ENCODE peak calls at places on chromosome 13, in seven cellular contexts. C is T-helper 1 cell, Z is dorsolateral prefrontal cortex, V is pancreas, W is uterus, X is left cardiac atrium, N is SW480. Q is an unnamed sample.
A peak's percentile ranks its signal among the peaks of the same experiment; 100 is the strongest.

GRCh38 chr13:104567114-104567513 is 1500.9 kb upstream of the SLC10A2 start:
- DNase-seq in W (no peak), X (no peak), Z (no peak), C (no peak), N (no peak), V (no peak), Q (no peak)

GRCh38 chr13:113192902-113193301 is 15.6 kb downstream of the PCID2 start:
- DNase-seq in C (no peak), V (no peak), X (no peak), Z (no peak), W (no peak), N (no peak), Q (no peak)

GRCh38 chr13:79149210-79149609 is 256.8 kb downstream of the RBM26 start:
- DNase-seq in V (no peak), N (no peak), C (no peak), W (no peak), Z (no peak), X (no peak), Q (no peak)

GRCh38 chr13:36288794-36289391 is 8.7 kb downstream of the CCDC169 start:
- DNase-seq in Z (no peak), X (no peak), V (no peak), W (no peak), N (no peak), C (no peak), Q (no peak)

GRCh38 chr13:34502621-34503020 is 439.4 kb upstream of the NBEA start:
- DNase-seq in V (no peak), C (no peak), N (no peak), X (no peak), Z (no peak), W (no peak), Q (no peak)

GRCh38 chr13:20125783-20126165 is 35.1 kb downstream of the GJA3 start:
- DNase-seq in V (no peak), Z (no peak), X (no peak), C (no peak), W (no peak), N (no peak), Q (no peak)

GRCh38 chr13:89988206-89988605 is 1359.3 kb upstream of the MIR17HG start:
- DNase-seq in C (no peak), X (no peak), V (no peak), Z (no peak), W (no peak), N (no peak), Q (no peak)

GRCh38 chr13:93243375-93244063 is 16.9 kb downstream of the GPC6 start:
- DNase-seq in V (no peak), W (no peak), N (no peak), Z (no peak), X (no peak), C (no peak), Q (no peak)

GRCh38 chr13:71880753-71881541 is 13.9 kb upstream of the DACH1 start:
- DNase-seq in C (no peak), X (no peak), Z (no peak), W (no peak), N (no peak), V (no peak), Q (no peak)

GRCh38 chr13:42401376-42401775 is 129.4 kb downstream of the AKAP11 start:
- DNase-seq in V (no peak), N (no peak), X (no peak), Z (no peak), C (no peak), W (no peak), Q (no peak)

GRCh38 chr13:23808803-23809202 is 80.4 kb downstream of the MIPEP start:
- DNase-seq in Z (no peak), X (no peak), W (no peak), V (no peak), N (no peak), C (no peak), Q (no peak)

GRCh38 chr13:58884810-58885209 is 1253.3 kb downstream of the PCDH17 start:
- DNase-seq in W (no peak), C (no peak), Z (no peak), N (no peak), V (no peak), X (no peak), Q (no peak)

GRCh38 chr13:85367887-85368286 is 431.3 kb downstream of the SLITRK6 start:
- DNase-seq in X (no peak), Z (no peak), N (no peak), W (no peak), C (no peak), V (no peak), Q (no peak)

GRCh38 chr13:107551521-107551920 is 663.8 kb downstream of the LIG4 start:
- DNase-seq in W (no peak), N (no peak), X (no peak), V (no peak), C (no peak), Z (no peak), Q (no peak)

GRCh38 chr13:76641056-76641455 is 245.1 kb downstream of the KCTD12 start:
- DNase-seq in V (no peak), N (no peak), X (no peak), W (no peak), Z (no peak), C (no peak), Q (no peak)

GRCh38 chr13:26784704-26785639 is 24.4 kb upstream of the GPR12 start:
- DNase-seq in V (no peak), Z (no peak), C (no peak), N (no peak), W (no peak), X (no peak), Q (no peak)

GRCh38 chr13:32098275-32098674 is 66.7 kb downstream of the FRY start:
- DNase-seq in V (no peak), N (no peak), C (no peak), Z (no peak), W (no peak), X (no peak), Q (no peak)

GRCh38 chr13:110961959-110962358 is 47.1 kb upstream of the ANKRD10 start:
- DNase-seq in V (no peak), X (no peak), Z (no peak), C (no peak), W (no peak), N (no peak), Q (no peak)

GRCh38 chr13:31875134-31875533 is 135.8 kb downstream of the RXFP2 start:
- DNase-seq in N (no peak), Z (no peak), V (no peak), C (no peak), X (no peak), W (no peak), Q (no peak)

GRCh38 chr13:23567792-23568480 is 2.3 kb upstream of the TNFRSF19 start:
- DNase-seq in C (no peak), V (no peak), N (peak; percentile 36), Z (no peak), X (no peak), W (no peak), Q (no peak)

GRCh38 chr13:73870970-73871935 is 263.0 kb downstream of the KLF12 start:
- DNase-seq in C (no peak), N (no peak), W (peak; percentile 22), Z (no peak), V (no peak), X (peak; percentile 64), Q (no peak)

GRCh38 chr13:90416519-90416918 is 931.0 kb upstream of the MIR17HG start:
- DNase-seq in W (no peak), C (no peak), V (no peak), N (no peak), X (no peak), Z (no peak), Q (no peak)

GRCh38 chr13:29817604-29818378 is 32.6 kb downstream of the UBL3 start:
- DNase-seq in W (no peak), X (no peak), C (no peak), V (no peak), Z (no peak), N (no peak), Q (no peak)

GRCh38 chr13:25292301-25292700 is 5.0 kb upstream of the MTMR6 start:
- DNase-seq in V (no peak), C (no peak), W (no peak), Z (no peak), N (peak; percentile 50), X (no peak), Q (no peak)

GRCh38 chr13:99307648-99308339 is 595 bp upstream of the GPR183 start:
- DNase-seq in W (no peak), V (no peak), X (peak; percentile 35), N (peak; percentile 17), Z (no peak), C (no peak), Q (no peak)

GRCh38 chr13:88887045-88887662 is 1216.0 kb downstream of the SLITRK5 start:
- DNase-seq in Z (no peak), X (no peak), N (no peak), V (no peak), W (no peak), C (no peak), Q (no peak)

GRCh38 chr13:113897161-113897560 is 33.3 kb upstream of the GAS6 start:
- DNase-seq in Z (no peak), V (no peak), N (peak; percentile 94), X (no peak), W (peak; percentile 7), C (no peak), Q (no peak)

GRCh38 chr13:26621731-26622401 is 64.4 kb downstream of the WASF3 start:
- DNase-seq in Z (no peak), X (no peak), W (no peak), C (no peak), N (peak; percentile 29), V (no peak), Q (no peak)

GRCh38 chr13:99977912-99978780 is 3.4 kb upstream of the ZIC2 start:
- DNase-seq in C (no peak), V (no peak), Z (no peak), X (no peak), N (no peak), W (no peak), Q (no peak)

GRCh38 chr13:36801035-36801434 is 18.0 kb upstream of the RFXAP start:
- DNase-seq in Z (no peak), V (no peak), C (no peak), X (no peak), W (no peak), N (no peak), Q (no peak)

GRCh38 chr13:38947049-38947448 is 43.6 kb downstream of the STOML3 start:
- DNase-seq in Z (no peak), C (no peak), N (no peak), W (no peak), V (no peak), X (no peak), Q (no peak)

Q was measured in stomach.